ENCODE peak calls at places on chromosomes 1 and 21, in nine cellular contexts. K, B, C, H, T, V, J, I and F are unnamed samples.

GRCh38 chr1:184888505-184888904 is 85.8 kb downstream of the NIBAN1 start:
- DNase-seq in K (no peak), B (no peak), C (no peak), H (no peak), T (peak), V (no peak), J (no peak), I (peak), F (no peak)

GRCh38 chr1:178536329-178536728 is 23.4 kb downstream of the TEX35 start:
- DNase-seq in K (no peak), B (no peak), C (no peak), H (no peak), T (no peak), V (no peak), J (no peak), I (no peak), F (no peak)

GRCh38 chr1:192530254-192530653 is 45.3 kb upstream of the RGS1 start:
- DNase-seq in K (no peak), B (no peak), C (no peak), H (no peak), T (peak), V (no peak), J (no peak), I (peak), F (no peak)

GRCh38 chr1:172323666-172324065 is 96.8 kb upstream of the C1orf105 start:
- DNase-seq in K (no peak), B (no peak), C (no peak), H (no peak), T (no peak), V (no peak), J (no peak), I (peak), F (no peak)

GRCh38 chr1:25195835-25196234 is 36.5 kb downstream of the SYF2 start:
- DNase-seq in K (no peak), B (no peak), C (no peak), H (no peak), T (no peak), V (no peak), J (no peak), I (no peak), F (no peak)

GRCh38 chr1:205309741-205310140 is 11.8 kb downstream of the NUAK2 start:
- DNase-seq in K (no peak), B (no peak), C (no peak), H (no peak), T (no peak), V (no peak), J (no peak), I (no peak), F (no peak)

GRCh38 chr1:45089711-45090110 is 77.7 kb downstream of the UROD start:
- DNase-seq in K (no peak), B (no peak), C (no peak), H (no peak), T (no peak), V (no peak), J (no peak), I (no peak), F (no peak)

GRCh38 chr1:235027076-235027861 is 101.4 kb downstream of the TOMM20 start:
- DNase-seq in K (no peak), B (no peak), C (no peak), H (no peak), T (no peak), V (no peak), J (no peak), I (no peak), F (no peak)

GRCh38 chr1:20868263-20868662 is 81.2 kb upstream of the HP1BP3 start:
- DNase-seq in K (no peak), B (no peak), C (no peak), H (no peak), T (no peak), V (no peak), J (no peak), I (no peak), F (no peak)

GRCh38 chr1:214833357-214833756 is 230.4 kb downstream of the CENPF start:
- DNase-seq in K (no peak), B (no peak), C (no peak), H (no peak), T (peak), V (no peak), J (no peak), I (no peak), F (no peak)

GRCh38 chr1:203771901-203772301 is 6.9 kb downstream of the LAX1 start:
- DNase-seq in K (peak), B (no peak), C (no peak), H (no peak), T (no peak), V (no peak), J (no peak), I (peak), F (no peak)

GRCh38 chr1:165144757-165145397 is 211.6 kb downstream of the LMX1A start:
- DNase-seq in K (peak), B (peak), C (peak), H (peak), T (peak), V (no peak), J (no peak), I (peak), F (peak)

GRCh38 chr21:22062472-22063139 is 1064.4 kb downstream of the NCAM2 start:
- DNase-seq in K (no peak), B (no peak), C (no peak), H (no peak), T (no peak), V (no peak), J (no peak), I (no peak), F (no peak)

GRCh38 chr21:29610960-29611359 is 312.2 kb downstream of the BACH1 start:
- DNase-seq in K (no peak), B (no peak), C (no peak), H (no peak), T (peak), V (no peak), J (no peak), I (peak), F (no peak)